ENCODE peak calls at places on chromosomes 4 and X, in five cellular contexts. U, J, S, I and O are unnamed samples.

GRCh38 chr4:95694411-95694810 is 145.5 kb upstream of the PDHA2 start:
- DNase-seq in U (no peak), J (no peak), S (no peak), I (no peak), O (no peak)

GRCh38 chr4:56976878-56977320 is 507 bp downstream of the NOA1 start:
- DNase-seq in U (peak; percentile 9), J (no peak), S (peak; percentile 12), I (peak; percentile 27), O (peak; percentile 66)

GRCh38 chrX:53445977-53446376 is 11.8 kb upstream of the HSD17B10 start:
- DNase-seq in U (peak; percentile 41), J (no peak), S (peak; percentile 53), I (peak; percentile 20), O (no peak)

GRCh38 chr4:165370530-165370929 is 8.3 kb upstream of the CPE start:
- DNase-seq in U (no peak), J (no peak), S (no peak), I (no peak), O (no peak)

GRCh38 chr4:23614284-23614892 is 275.5 kb downstream of the PPARGC1A start:
- DNase-seq in U (no peak), J (no peak), S (peak; percentile 62), I (no peak), O (no peak)

GRCh38 chrX:128020701-128021100 is 31.5 kb downstream of the ACTRT1 start:
- DNase-seq in U (no peak), J (no peak), S (peak; percentile 62), I (no peak), O (no peak)

GRCh38 chrX:110966839-110967238 is 129.2 kb upstream of the PAK3 start:
- DNase-seq in U (no peak), J (no peak), S (no peak), I (no peak), O (no peak)

GRCh38 chrX:40031861-40032422 is 65.8 kb downstream of the BCOR start:
- DNase-seq in U (no peak), J (no peak), S (no peak), I (no peak), O (no peak)

GRCh38 chrX:69021095-69021494 is 144.2 kb downstream of the PJA1 start:
- DNase-seq in U (no peak), J (no peak), S (no peak), I (no peak), O (no peak)

GRCh38 chr4:16627999-16628398 is 270.4 kb downstream of the LDB2 start:
- DNase-seq in U (no peak), J (no peak), S (no peak), I (no peak), O (no peak)

GRCh38 chr4:108885211-108885610 is 122.4 kb upstream of the ETNPPL start:
- DNase-seq in U (no peak), J (no peak), S (no peak), I (no peak), O (no peak)

GRCh38 chrX:103538728-103539127 is 19.4 kb upstream of the RAB40A start:
- DNase-seq in U (no peak), J (peak; percentile 38), S (no peak), I (no peak), O (no peak)

GRCh38 chr4:130478406-130478805 is 1382.5 kb downstream of the C4orf33 start:
- DNase-seq in U (no peak), J (no peak), S (peak; percentile 3), I (no peak), O (no peak)

GRCh38 chrX:134749651-134750450 is 91.6 kb upstream of the PLAC1 start:
- DNase-seq in U (no peak), J (no peak), S (no peak), I (no peak), O (no peak)

GRCh38 chr4:152289963-152290362 is 245.9 kb downstream of the FBXW7 start:
- DNase-seq in U (no peak), J (no peak), S (no peak), I (no peak), O (no peak)